ENCODE peak calls at places on chromosomes 4 and X, in six cellular contexts. L is A549, C is GM12878, Z is HepG2, I is endothelial cell of umbilical vein, B is K562. A is an unnamed sample.

GRCh38 chr4:136650541-136651277 is 881.6 kb downstream of the PCDH18 start:
- DNase-seq in B (no peak), C (peak; percentile 34), L (peak; percentile 1), Z (peak; percentile 2), I (peak; percentile 63), A (no peak)

GRCh38 chrX:111671668-111672067 is 9.3 kb upstream of the ALG13 start:
- DNase-seq in I (no peak), B (no peak), Z (no peak), L (no peak), C (no peak), A (no peak)

GRCh38 chr4:70903282-70903603 is 1.1 kb downstream of the MOB1B start:
- DNase-seq in C (no peak), L (no peak), I (peak; percentile 63), Z (no peak), B (peak; percentile 90), A (no peak)

GRCh38 chrX:40521868-40522450 is 58.8 kb upstream of the ATP6AP2 start:
- DNase-seq in L (no peak), I (no peak), C (no peak), B (no peak), Z (no peak), A (no peak)

GRCh38 chrX:18895157-18895952 is 88.6 kb downstream of the PHKA2 start:
- DNase-seq in I (no peak), L (no peak), B (no peak), Z (no peak), C (no peak), A (no peak)

GRCh38 chr4:16238304-16238703 is 12.0 kb upstream of the TAPT1 start:
- DNase-seq in L (no peak), B (no peak), I (no peak), C (no peak), Z (no peak), A (peak; percentile 52)

GRCh38 chr4:35689866-35690265 is 554.4 kb downstream of the ARAP2 start:
- DNase-seq in I (no peak), L (no peak), Z (no peak), B (no peak), C (no peak), A (no peak)

GRCh38 chr4:53804719-53805118 is 213.4 kb upstream of the LNX1 start:
- DNase-seq in L (peak; percentile 34), Z (peak; percentile 27), I (peak; percentile 11), C (peak; percentile 12), B (peak; percentile 36), A (peak; percentile 67)

GRCh38 chr4:61520688-61521160 is 320.6 kb downstream of the ADGRL3 start:
- DNase-seq in L (no peak), B (no peak), C (no peak), Z (no peak), I (peak; percentile 20), A (no peak)

GRCh38 chrX:68710870-68711576 is 63.6 kb downstream of the STARD8 start:
- DNase-seq in Z (peak; percentile 40), B (peak; percentile 42), I (peak; percentile 32), L (peak; percentile 65), C (no peak), A (peak; percentile 59)

GRCh38 chr4:6470502-6471302 is 1.7 kb downstream of the PPP2R2C start:
- DNase-seq in Z (no peak), B (peak; percentile 91), L (peak; percentile 61), C (no peak), I (peak; percentile 12), A (peak; percentile 53)
- TF ChIP-seq MAX in Z (no peak), B (no peak), L (peak; percentile 19), C (no peak), I (no peak), A (no peak)

DNA sequence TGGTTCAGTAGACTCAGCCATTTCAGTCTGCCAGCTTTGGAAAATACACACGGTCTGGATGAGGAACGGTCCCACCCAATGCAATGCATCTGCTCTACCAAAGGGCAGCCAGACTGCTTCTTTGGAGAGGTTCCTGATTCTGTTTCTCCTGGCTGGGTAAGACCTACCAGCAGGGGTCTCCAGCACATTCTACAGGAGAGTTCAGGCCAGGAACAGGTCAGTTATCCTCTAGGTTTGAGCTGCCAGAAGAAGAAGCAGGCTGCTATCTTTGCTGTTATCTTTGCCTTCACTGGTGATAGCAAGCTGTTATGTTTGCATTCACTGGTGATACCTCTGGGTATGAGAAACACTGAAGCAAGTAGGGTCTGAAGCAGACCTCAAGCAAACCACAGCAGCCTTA is 45.5 kb upstream of the PBDC1 start:
- DNase-seq in Z (no peak), I (no peak), L (no peak), B (no peak), C (no peak), A (peak; percentile 18)
- TF ChIP-seq CTCF in Z (peak; percentile 39), I (no peak), L (no peak), B (no peak), C (peak; percentile 4), A (peak; percentile 15)

DNA sequence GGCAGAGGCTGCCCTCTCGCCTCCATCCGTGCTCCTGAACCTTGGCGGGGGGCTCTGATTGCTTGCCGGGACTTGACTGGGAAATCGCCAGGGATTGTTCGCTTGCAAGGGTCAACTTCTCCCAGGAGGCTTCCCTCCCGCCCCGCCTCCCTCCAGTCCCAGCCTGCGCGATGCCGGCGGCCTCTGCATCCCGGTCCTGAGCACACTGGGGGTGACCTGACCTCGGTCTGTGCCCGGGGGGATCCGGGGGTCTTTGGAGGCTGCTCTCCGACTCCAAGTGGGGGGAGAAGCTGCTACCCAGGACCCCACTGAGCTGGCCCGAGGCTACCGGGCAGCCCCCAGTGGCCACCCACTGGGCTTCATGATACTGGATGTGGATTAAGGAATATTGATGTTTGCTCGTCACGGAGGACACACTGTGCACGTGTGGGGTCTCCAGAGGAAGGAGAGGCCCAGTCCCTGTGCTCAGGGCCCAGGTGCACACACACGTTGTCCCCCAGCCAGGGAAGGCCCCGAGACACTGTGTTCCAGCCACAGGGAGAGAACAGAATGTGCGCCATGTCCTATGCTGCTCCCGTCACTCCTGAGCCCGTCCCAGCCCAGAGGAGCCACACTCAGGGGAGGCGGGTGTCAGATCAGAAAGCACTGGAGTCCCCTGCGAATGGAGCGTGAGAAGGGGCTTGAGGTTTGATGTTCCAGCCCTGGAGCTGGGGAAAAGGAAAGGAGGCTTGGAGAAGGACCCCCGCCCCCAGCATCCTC is 55.9 kb upstream of the NKX1-1 start:
- DNase-seq in Z (no peak), I (no peak), L (no peak), C (no peak), B (no peak), A (no peak)
- TF ChIP-seq MYC in Z (no peak), I (no peak), L (no peak), C (no peak), B (no peak), A (no peak)

GRCh38 chr4:93828332-93828829 is at the start of gene ATOH1:
- DNase-seq in I (no peak), C (no peak), Z (no peak), B (no peak), L (peak; percentile 7), A (no peak)
- TF ChIP-seq MAX in I (no peak), C (no peak), Z (no peak), B (no peak), L (peak; percentile 51), A (no peak)

DNA sequence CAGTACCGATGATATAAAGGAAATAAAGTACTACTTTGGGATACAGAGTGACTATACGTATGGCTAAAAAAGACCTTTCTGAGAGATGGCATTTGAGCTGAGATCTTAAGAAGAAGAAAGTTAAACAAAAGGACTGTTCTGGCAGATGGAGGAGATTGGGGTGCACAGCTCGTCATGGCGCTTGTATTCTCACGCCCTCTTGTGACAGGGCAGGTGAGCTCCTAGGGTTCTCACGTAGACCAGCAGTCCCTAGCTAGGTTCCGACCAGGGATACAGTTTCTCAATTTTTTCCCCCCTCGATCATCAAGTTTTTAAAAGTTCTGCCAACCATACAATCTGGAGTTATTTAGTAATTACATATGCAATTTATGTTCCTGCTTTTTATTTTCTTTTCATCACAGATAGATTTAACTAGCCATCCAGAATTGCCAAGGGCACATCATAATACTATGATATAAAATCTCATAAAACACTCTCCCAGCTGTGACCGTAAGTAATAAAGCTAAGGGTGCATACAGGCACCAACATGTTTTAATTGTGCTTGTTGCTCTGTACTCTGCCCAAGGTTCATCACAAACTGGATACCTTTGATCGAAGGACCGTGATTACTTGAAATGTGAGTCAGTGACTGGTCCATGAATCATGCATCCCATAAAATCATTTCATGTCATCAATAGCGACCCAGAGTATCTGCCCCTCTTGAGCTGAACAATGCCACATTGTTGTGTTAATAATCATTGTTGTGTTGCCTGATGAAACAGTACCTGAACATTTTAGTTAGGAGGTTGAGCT is 69.4 kb upstream of the ZNF518B start:
- DNase-seq in C (no peak), I (no peak), Z (no peak), B (peak; percentile 11), L (no peak), A (no peak)
- TF ChIP-seq CTCF in C (no peak), I (no peak), Z (peak; percentile 14), B (peak; percentile 59), L (no peak), A (no peak)

GRCh38 chr4:155832664-155833063 is 33.4 kb downstream of the ASIC5 start:
- DNase-seq in Z (no peak), B (no peak), C (no peak), L (no peak), I (no peak), A (no peak)

GRCh38 chr4:155828628-155829027 is 37.4 kb downstream of the ASIC5 start:
- DNase-seq in B (no peak), L (peak; percentile 6), I (no peak), C (no peak), Z (no peak), A (no peak)
- TF ChIP-seq MYC in B (no peak), L (no peak), I (no peak), C (no peak), Z (no peak), A (no peak)